ENCODE peak calls at places on chromosomes 6 and 20, in six cellular contexts. N is brain microvascular endothelial cell, A is IMR-90, R is CD14-positive monocyte, V is Peyer's patch, I is fibroblast of lung. G is an unnamed sample.

GRCh38 chr20:5751856-5752255 is 1.7 kb downstream of the SHLD1 start:
- DNase-seq in N (peak), A (no peak), R (no peak), V (no peak), I (no peak), G (no peak)

GRCh38 chr6:168884646-168885086 is 369.0 kb downstream of the THBS2 start:
- DNase-seq in N (peak), A (peak), R (no peak), V (no peak), I (peak), G (peak)

GRCh38 chr6:42729731-42730130 is 7.3 kb upstream of the PRPH2 start:
- DNase-seq in N (no peak), A (peak), R (no peak), V (no peak), I (peak), G (peak)

GRCh38 chr6:11251553-11252358 is 19.3 kb upstream of the NEDD9 start:
- DNase-seq in N (peak), A (peak), R (no peak), V (no peak), I (peak), G (peak)

GRCh38 chr6:11890849-11891248 is 112.2 kb upstream of the ADTRP start:
- DNase-seq in N (peak), A (peak), R (no peak), V (no peak), I (peak), G (peak)

GRCh38 chr6:26103141-26103769 is 16.0 kb downstream of the HFE start:
- DNase-seq in N (peak), A (peak), R (no peak), V (no peak), I (peak), G (peak)

GRCh38 chr6:25202505-25202904 is 76.7 kb upstream of the CARMIL1 start:
- DNase-seq in N (peak), A (peak), R (no peak), V (no peak), I (peak), G (peak)

GRCh38 chr6:111113731-111114438 is 26.6 kb downstream of the SLC16A10 start:
- DNase-seq in N (peak), A (peak), R (peak), V (no peak), I (peak), G (peak)

GRCh38 chr6:106466211-106466610 is 105.7 kb downstream of the CRYBG1 start:
- DNase-seq in N (no peak), A (no peak), R (no peak), V (no peak), I (no peak), G (no peak)

GRCh38 chr6:85015396-85015990 is 251.1 kb upstream of the TBX18 start:
- DNase-seq in N (peak), A (peak), R (no peak), V (no peak), I (peak), G (peak)

GRCh38 chr6:112717401-112717800 is 370.3 kb downstream of the RFPL4B start:
- DNase-seq in N (no peak), A (peak), R (no peak), V (no peak), I (peak), G (peak)

GRCh38 chr6:145022199-145022782 is 713.0 kb downstream of the EPM2A start:
- DNase-seq in N (no peak), A (no peak), R (no peak), V (no peak), I (no peak), G (no peak)

GRCh38 chr6:21935561-21936028 is 342.0 kb downstream of the SOX4 start:
- DNase-seq in N (peak), A (peak), R (no peak), V (no peak), I (peak), G (peak)

GRCh38 chr6:80165143-80165542 is 58.7 kb downstream of the BCKDHB start:
- DNase-seq in N (no peak), A (peak), R (peak), V (no peak), I (peak), G (no peak)

GRCh38 chr6:52416629-52417151 is 3.5 kb upstream of the EFHC1 start:
- DNase-seq in N (peak), A (peak), R (no peak), V (no peak), I (peak), G (peak)

GRCh38 chr6:25229671-25230321 is 49.4 kb upstream of the CARMIL1 start:
- DNase-seq in N (peak), A (peak), R (no peak), V (no peak), I (peak), G (peak)

GRCh38 chr6:133817460-133818047 is 71.4 kb upstream of the TCF21 start:
- DNase-seq in N (no peak), A (no peak), R (no peak), V (no peak), I (no peak), G (no peak)

GRCh38 chr6:160737934-160738333 is 35.9 kb downstream of the PLG start:
- DNase-seq in N (no peak), A (no peak), R (no peak), V (no peak), I (no peak), G (no peak)

GRCh38 chr6:39295538-39295937 is 18.7 kb downstream of the KCNK17 start:
- DNase-seq in N (no peak), A (no peak), R (no peak), V (no peak), I (peak), G (no peak)

GRCh38 chr6:2157441-2158127 is 87.8 kb downstream of the GMDS start:
- DNase-seq in N (peak), A (peak), R (no peak), V (no peak), I (peak), G (peak)

GRCh38 chr6:42693725-42694323 is 28.6 kb downstream of the PRPH2 start:
- DNase-seq in N (no peak), A (no peak), R (no peak), V (no peak), I (no peak), G (no peak)

GRCh38 chr20:51801220-51801991 is 915 bp downstream of the SALL4 start:
- DNase-seq in N (no peak), A (no peak), R (no peak), V (no peak), I (peak), G (peak)

GRCh38 chr20:20939006-20939405 is 167.2 kb downstream of the LINC00237 start:
- DNase-seq in N (no peak), A (no peak), R (no peak), V (no peak), I (no peak), G (no peak)

GRCh38 chr6:125798734-125799510 is 8.2 kb downstream of the NCOA7 start:
- DNase-seq in N (no peak), A (no peak), R (no peak), V (no peak), I (no peak), G (no peak)

GRCh38 chr20:53448875-53449274 is 144.8 kb downstream of the ZNF217 start:
- DNase-seq in N (no peak), A (no peak), R (no peak), V (no peak), I (no peak), G (no peak)

GRCh38 chr20:7650481-7650880 is 289.8 kb downstream of the HAO1 start:
- DNase-seq in N (peak), A (no peak), R (no peak), V (no peak), I (peak), G (peak)

GRCh38 chr6:107083047-107083768 is 32.1 kb downstream of the BEND3 start:
- DNase-seq in N (no peak), A (no peak), R (no peak), V (no peak), I (no peak), G (no peak)

GRCh38 chr20:57072184-57072583 is 194.3 kb downstream of the BMP7 start:
- DNase-seq in N (no peak), A (no peak), R (peak), V (no peak), I (no peak), G (no peak)

GRCh38 chr20:16279320-16279719 is 293.9 kb downstream of the KIF16B start:
- DNase-seq in N (no peak), A (no peak), R (no peak), V (no peak), I (no peak), G (no peak)

GRCh38 chr20:63025534-63026331 is 19.0 kb upstream of the BHLHE23 start:
- DNase-seq in N (peak), A (peak), R (peak), V (no peak), I (no peak), G (peak)

GRCh38 chr6:36334832-36335459 is 1.7 kb downstream of the BNIP5 start:
- DNase-seq in N (no peak), A (no peak), R (no peak), V (no peak), I (no peak), G (no peak)

GRCh38 chr6:20953019-20953418 is 418.8 kb downstream of the CDKAL1 start:
- DNase-seq in N (no peak), A (no peak), R (no peak), V (no peak), I (no peak), G (no peak)

GRCh38 chr6:14286144-14286543 is 168.6 kb downstream of the CD83 start:
- DNase-seq in N (peak), A (peak), R (no peak), V (no peak), I (peak), G (peak)

GRCh38 chr6:26157838-26158580 is 70.8 kb downstream of the HFE start:
- DNase-seq in N (peak), A (peak), R (peak), V (peak), I (peak), G (peak)

GRCh38 chr6:7615611-7616383 is 25.8 kb downstream of the SNRNP48 start:
- DNase-seq in N (peak), A (peak), R (no peak), V (no peak), I (peak), G (peak)

GRCh38 chr6:7621761-7622160 is 31.8 kb downstream of the SNRNP48 start:
- DNase-seq in N (no peak), A (peak), R (no peak), V (no peak), I (no peak), G (no peak)

DNA sequence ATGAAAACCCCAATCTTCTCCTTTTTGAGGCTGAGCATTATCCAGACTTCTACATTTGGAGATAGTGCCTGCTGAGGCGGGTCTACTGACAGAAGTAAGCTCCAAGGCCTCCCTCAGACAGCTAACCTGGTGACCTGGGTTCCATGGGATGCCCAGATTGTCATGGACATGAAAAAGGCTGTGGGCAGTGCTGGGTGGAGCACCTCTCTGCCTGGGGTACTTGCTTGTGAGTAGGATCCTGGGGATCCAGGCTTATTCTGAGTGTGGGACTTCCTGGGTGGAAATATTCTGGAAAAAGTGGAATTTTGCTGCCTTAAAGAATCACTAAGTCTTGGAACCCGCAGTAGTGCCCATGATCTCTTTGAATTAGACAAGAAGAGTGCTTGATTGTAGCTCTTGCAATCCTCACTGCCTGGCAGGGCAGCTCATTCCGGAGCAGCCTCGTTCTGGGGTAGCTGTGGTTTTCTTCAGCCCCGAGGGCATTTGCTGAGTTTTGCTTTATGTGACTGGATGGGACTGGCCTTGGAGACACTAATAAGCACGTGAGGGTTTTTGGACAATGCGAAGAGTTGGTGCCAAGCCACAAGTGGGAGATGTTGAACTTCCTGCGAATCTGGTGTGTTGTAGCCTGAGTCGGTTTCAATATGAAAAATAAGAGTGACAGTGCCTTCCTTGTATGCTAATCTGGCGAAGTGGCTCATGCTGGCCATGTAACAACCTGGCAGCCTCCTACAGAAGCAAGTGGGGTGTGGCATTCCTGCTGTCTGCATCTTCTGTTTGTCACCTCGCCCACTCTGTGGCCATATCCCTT is 28.2 kb downstream of the SNRNP48 start:
- DNase-seq in N (peak), A (peak), R (peak), V (no peak), I (peak), G (peak)
- TF ChIP-seq CTCF in N (peak), A (no peak), R (no peak), V (no peak), I (no peak), G (no peak)

GRCh38 chr6:15287670-15288069 is 41.8 kb downstream of the JARID2 start:
- DNase-seq in N (no peak), A (no peak), R (no peak), V (no peak), I (no peak), G (no peak)

GRCh38 chr6:15285682-15286294 is 39.9 kb downstream of the JARID2 start:
- DNase-seq in N (no peak), A (peak), R (no peak), V (no peak), I (no peak), G (no peak)

GRCh38 chr6:15290962-15291704 is 45.3 kb downstream of the JARID2 start:
- DNase-seq in N (no peak), A (no peak), R (no peak), V (no peak), I (no peak), G (no peak)

GRCh38 chr6:15290067-15290641 is 44.3 kb downstream of the JARID2 start:
- DNase-seq in N (no peak), A (no peak), R (no peak), V (no peak), I (peak), G (no peak)

GRCh38 chr6:15288856-15289255 is 43.0 kb downstream of the JARID2 start:
- DNase-seq in N (no peak), A (no peak), R (no peak), V (no peak), I (no peak), G (no peak)
- TF ChIP-seq CTCF in N (no peak), A (no peak), R (no peak), V (no peak), I (no peak), G (no peak)

DNA sequence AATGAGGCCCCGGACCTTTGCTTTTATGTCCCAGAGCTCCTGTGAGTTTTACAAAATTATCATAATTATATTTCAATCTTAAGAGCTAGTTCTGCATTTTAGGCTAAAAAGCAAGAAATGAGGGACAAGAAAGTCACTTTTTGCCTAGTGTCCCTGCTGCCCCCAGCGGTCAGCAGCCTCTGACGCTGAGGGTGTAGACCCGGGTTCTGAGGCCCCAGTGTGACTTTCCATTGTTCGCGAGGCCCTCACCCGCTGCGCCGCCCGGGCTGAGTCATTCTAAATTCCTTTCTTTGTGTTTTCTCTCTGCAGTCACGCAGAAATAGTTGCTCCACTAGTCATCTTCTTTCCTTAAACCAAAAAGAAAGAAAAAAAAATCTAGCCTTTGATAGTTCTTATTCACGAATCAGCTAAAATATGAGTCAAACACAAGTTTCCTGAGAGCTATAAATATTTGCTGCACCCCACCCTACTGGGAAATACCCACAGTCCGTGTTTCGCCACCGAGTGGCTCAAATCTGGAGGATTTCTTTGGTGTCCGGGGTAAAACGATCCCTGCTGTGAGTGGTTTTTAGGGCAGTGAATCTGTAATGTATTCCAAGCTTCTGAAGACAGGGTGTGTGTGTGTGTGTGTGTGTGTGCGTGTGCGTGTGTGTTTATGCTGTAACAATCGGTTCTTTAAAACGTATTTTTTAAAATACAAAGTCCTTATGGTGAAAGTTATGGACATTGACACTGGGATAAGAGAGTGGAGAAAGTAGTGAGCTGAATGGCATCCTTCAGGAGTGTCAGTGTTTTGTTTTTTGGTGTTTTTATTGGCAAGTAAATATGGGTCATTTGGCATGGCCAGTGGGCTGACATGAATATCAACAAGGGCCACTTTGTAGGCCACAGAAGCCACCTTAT is 59.7 kb upstream of the EEF1A1 start:
- DNase-seq in N (peak), A (peak), R (peak), V (peak), I (peak), G (peak)
- TF ChIP-seq CTCF in N (peak), A (peak), R (peak), V (peak), I (peak), G (peak)

DNA sequence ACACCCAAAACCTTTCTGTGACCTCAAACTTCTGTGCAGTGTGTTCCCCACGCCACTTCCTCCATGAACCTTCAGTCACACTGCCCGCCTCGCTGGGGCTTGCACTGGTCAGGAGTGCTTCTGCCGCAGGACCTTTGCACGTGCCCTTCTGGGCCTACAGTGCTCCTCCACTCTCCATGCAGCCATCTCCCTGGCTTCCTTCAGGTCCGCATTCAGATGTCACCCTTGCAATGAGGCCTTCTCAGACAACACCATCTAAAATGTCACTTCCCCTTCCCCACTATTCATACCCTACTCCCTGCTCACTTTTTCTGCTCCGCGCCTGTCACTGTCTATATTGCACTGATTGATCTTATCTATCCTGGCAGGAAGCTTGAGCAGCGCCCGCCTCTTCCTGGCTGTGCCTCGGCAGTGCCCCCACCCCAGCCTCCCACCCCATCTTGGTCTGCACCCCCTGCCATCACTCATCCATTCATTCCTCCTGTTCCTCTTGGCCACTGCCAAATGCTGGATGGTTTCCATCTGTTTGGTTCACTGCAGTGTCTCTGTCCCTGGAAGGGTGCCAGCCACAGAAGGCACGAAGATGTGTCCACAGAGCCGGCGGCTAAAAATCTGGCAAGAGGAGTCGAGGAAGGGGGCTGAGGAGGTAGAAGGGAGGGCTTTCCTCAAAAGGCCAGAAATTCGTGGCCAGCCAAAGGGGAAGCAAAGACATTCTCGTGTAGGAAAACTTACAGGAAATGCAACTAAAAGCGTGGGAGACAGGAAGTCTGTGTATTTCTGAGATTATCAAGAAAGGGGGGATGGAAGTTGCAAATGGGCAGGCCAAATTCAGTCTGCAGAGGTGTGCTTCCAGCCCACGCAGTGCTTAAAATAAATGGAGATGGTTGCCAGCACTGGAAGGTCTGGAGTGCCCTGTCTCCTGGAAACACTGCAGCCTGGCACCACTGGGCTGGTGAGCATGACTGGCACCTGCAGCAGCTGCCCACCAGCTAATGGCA is 27.5 kb downstream of the SYNJ2 start:
- DNase-seq in N (no peak), A (peak), R (no peak), V (peak), I (peak), G (peak)
- TF ChIP-seq CTCF in N (no peak), A (no peak), R (no peak), V (no peak), I (no peak), G (no peak)

DNA sequence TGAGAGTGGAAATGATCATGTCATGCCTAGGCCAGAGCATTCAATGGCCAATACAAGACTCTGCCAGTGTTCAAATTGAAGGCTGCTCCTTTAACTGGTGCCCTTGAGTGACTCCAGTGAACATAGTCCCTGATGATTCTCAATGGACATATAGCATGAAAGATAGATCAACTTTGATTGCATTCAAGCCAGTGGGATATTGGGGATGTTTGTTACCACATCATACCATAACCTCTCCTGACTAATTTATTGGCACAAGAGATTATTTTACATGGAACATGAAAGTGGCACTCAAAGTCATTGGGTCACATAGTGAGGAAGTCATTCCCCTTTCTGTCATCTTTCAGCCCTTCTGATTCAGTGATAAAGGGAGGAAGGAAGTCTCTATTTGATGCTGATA is 139.0 kb downstream of the EYA2 start:
- DNase-seq in N (no peak), A (no peak), R (no peak), V (no peak), I (no peak), G (no peak)
- TF ChIP-seq CTCF in N (no peak), A (no peak), R (no peak), V (no peak), I (no peak), G (no peak)